ENCODE peak calls at places on chromosomes 4 and X, in six cellular contexts. One of them, this sample, is unnamed.

GRCh38 chr4:153154010-153154975 is 50.0 kb upstream of the TRIM2 start:
- DNase-seq in SW480: peak
- DNase-seq in glutamatergic neuron: no peak
- DNase-seq in left ventricle myocardium superior: no peak
- DNase-seq in GM20000: no peak
- DNase-seq in pulmonary artery endothelial cell: no peak
- DNase-seq in this sample: no peak

GRCh38 chrX:38089173-38089982 is 83.0 kb downstream of the SYTL5 start:
- DNase-seq in pulmonary artery endothelial cell: no peak
- DNase-seq in SW480: no peak
- DNase-seq in GM20000: no peak
- DNase-seq in glutamatergic neuron: no peak
- DNase-seq in left ventricle myocardium superior: no peak
- DNase-seq in this sample: no peak

GRCh38 chrX:104047171-104047570 is 7.4 kb downstream of the H2BW2 start:
- DNase-seq in GM20000: no peak
- DNase-seq in left ventricle myocardium superior: no peak
- DNase-seq in SW480: no peak
- DNase-seq in glutamatergic neuron: no peak
- DNase-seq in pulmonary artery endothelial cell: no peak
- DNase-seq in this sample: no peak

GRCh38 chrX:153673398-153674218 is at the start of gene PNCK:
- DNase-seq in pulmonary artery endothelial cell: no peak
- DNase-seq in GM20000: no peak
- DNase-seq in glutamatergic neuron: no peak
- DNase-seq in SW480: no peak
- DNase-seq in left ventricle myocardium superior: no peak
- DNase-seq in this sample: no peak

GRCh38 chrX:46713672-46714487 is 45.0 kb downstream of the SLC9A7 start:
- DNase-seq in GM20000: peak
- DNase-seq in SW480: no peak
- DNase-seq in glutamatergic neuron: no peak
- DNase-seq in pulmonary artery endothelial cell: no peak
- DNase-seq in left ventricle myocardium superior: no peak
- DNase-seq in this sample: no peak

GRCh38 chr4:154417358-154417673 is 74.3 kb downstream of the DCHS2 start:
- DNase-seq in SW480: no peak
- DNase-seq in glutamatergic neuron: no peak
- DNase-seq in left ventricle myocardium superior: no peak
- DNase-seq in GM20000: no peak
- DNase-seq in pulmonary artery endothelial cell: no peak
- DNase-seq in this sample: no peak

GRCh38 chrX:143082537-143082936 is 56.8 kb downstream of the SPANXN4 start:
- DNase-seq in GM20000: no peak
- DNase-seq in left ventricle myocardium superior: no peak
- DNase-seq in pulmonary artery endothelial cell: no peak
- DNase-seq in SW480: no peak
- DNase-seq in glutamatergic neuron: no peak
- DNase-seq in this sample: no peak

GRCh38 chr4:174383783-174384182 is 100.1 kb downstream of the CEP44 start:
- DNase-seq in pulmonary artery endothelial cell: no peak
- DNase-seq in GM20000: no peak
- DNase-seq in left ventricle myocardium superior: no peak
- DNase-seq in glutamatergic neuron: no peak
- DNase-seq in SW480: no peak
- DNase-seq in this sample: no peak

GRCh38 chrX:20906571-20906970 is 467.6 kb upstream of the CNKSR2 start:
- DNase-seq in GM20000: no peak
- DNase-seq in pulmonary artery endothelial cell: no peak
- DNase-seq in glutamatergic neuron: no peak
- DNase-seq in SW480: no peak
- DNase-seq in left ventricle myocardium superior: no peak
- DNase-seq in this sample: no peak

GRCh38 chr4:14335872-14336271 is 666.4 kb upstream of the CPEB2 start:
- DNase-seq in SW480: no peak
- DNase-seq in left ventricle myocardium superior: no peak
- DNase-seq in glutamatergic neuron: no peak
- DNase-seq in pulmonary artery endothelial cell: no peak
- DNase-seq in GM20000: no peak
- DNase-seq in this sample: no peak

GRCh38 chr4:8176547-8177399 is 18.2 kb upstream of the ABLIM2 start:
- DNase-seq in GM20000: peak
- DNase-seq in pulmonary artery endothelial cell: no peak
- DNase-seq in SW480: peak
- DNase-seq in glutamatergic neuron: peak
- DNase-seq in left ventricle myocardium superior: peak
- DNase-seq in this sample: no peak

GRCh38 chrX:23845316-23845932 is 62.3 kb downstream of the APOO start:
- DNase-seq in left ventricle myocardium superior: no peak
- DNase-seq in pulmonary artery endothelial cell: no peak
- DNase-seq in SW480: no peak
- DNase-seq in GM20000: no peak
- DNase-seq in glutamatergic neuron: no peak
- DNase-seq in this sample: no peak

GRCh38 chrX:25144043-25144940 is 128.5 kb upstream of the ARX start:
- DNase-seq in pulmonary artery endothelial cell: peak
- DNase-seq in glutamatergic neuron: peak
- DNase-seq in SW480: peak
- DNase-seq in GM20000: peak
- DNase-seq in left ventricle myocardium superior: peak
- DNase-seq in this sample: peak

GRCh38 chrX:101191217-101191750 is 28.3 kb upstream of the DRP2 start:
- DNase-seq in pulmonary artery endothelial cell: no peak
- DNase-seq in left ventricle myocardium superior: peak
- DNase-seq in glutamatergic neuron: peak
- DNase-seq in SW480: no peak
- DNase-seq in GM20000: no peak
- DNase-seq in this sample: no peak

GRCh38 chrX:141220342-141221008 is 21.8 kb downstream of the SPANXC start:
- DNase-seq in left ventricle myocardium superior: no peak
- DNase-seq in pulmonary artery endothelial cell: peak
- DNase-seq in GM20000: no peak
- DNase-seq in SW480: peak
- DNase-seq in glutamatergic neuron: no peak
- DNase-seq in this sample: no peak

GRCh38 chrX:25131055-25131454 is 115.3 kb upstream of the ARX start:
- DNase-seq in left ventricle myocardium superior: no peak
- DNase-seq in pulmonary artery endothelial cell: no peak
- DNase-seq in SW480: peak
- DNase-seq in glutamatergic neuron: no peak
- DNase-seq in GM20000: no peak
- DNase-seq in this sample: no peak